ENCODE peak calls at places on chromosomes 16 and 17, in seven cellular contexts. Z is activated naive CD4-positive, alpha-beta T cell; O is iris pigment epithelial cell; D is skeletal muscle cell; V is PC-3; Y is NCI-H2171; W is activated B cell treated with CpG ODN at 0.5 μM for 24 hours. U is an unnamed sample.

GRCh38 chr16:19046062-19046461 is 21.4 kb upstream of the COQ7 start:
- DNase-seq in O (no peak), Z (no peak), Y (no peak), W (no peak), V (no peak), D (no peak), U (no peak)

GRCh38 chr17:76840884-76841775 is 27.1 kb upstream of the MGAT5B start:
- DNase-seq in O (no peak), W (no peak), D (no peak), Z (no peak), V (peak; percentile 25), Y (no peak), U (no peak)

GRCh38 chr17:81270279-81270678 is 24.8 kb downstream of the SLC38A10 start:
- DNase-seq in D (no peak), V (no peak), W (no peak), Y (no peak), Z (no peak), O (no peak), U (no peak)

GRCh38 chr17:14950216-14950615 is 314.9 kb downstream of the PMP22 start:
- DNase-seq in Z (no peak), W (no peak), Y (no peak), O (peak; percentile 59), V (no peak), D (no peak), U (no peak)

GRCh38 chr17:31491794-31492171 is 100.3 kb downstream of the RAB11FIP4 start:
- DNase-seq in D (no peak), Y (no peak), V (no peak), O (no peak), Z (no peak), W (peak; percentile 32), U (no peak)

GRCh38 chr17:32502013-32502412 is 15.2 kb downstream of the CDK5R1 start:
- DNase-seq in W (no peak), V (no peak), O (no peak), Z (no peak), D (no peak), Y (no peak), U (no peak)

GRCh38 chr16:24174504-24174903 is 81.6 kb upstream of the CACNG3 start:
- DNase-seq in W (no peak), Z (no peak), Y (no peak), O (no peak), V (no peak), D (no peak), U (no peak)

GRCh38 chr17:14833201-14833773 is 431.8 kb downstream of the PMP22 start:
- DNase-seq in W (no peak), Y (no peak), Z (no peak), D (peak; percentile 72), O (peak; percentile 89), V (no peak), U (no peak)

GRCh38 chr17:19290047-19290705 is 53.0 kb downstream of the EPN2 start:
- DNase-seq in Z (no peak), Y (no peak), W (no peak), V (no peak), D (no peak), O (no peak), U (no peak)

GRCh38 chr16:54342001-54342776 is 55.6 kb upstream of the IRX3 start:
- DNase-seq in V (no peak), Y (no peak), Z (no peak), D (peak; percentile 39), O (no peak), W (no peak), U (no peak)

GRCh38 chr17:72724375-72724774 is 368.1 kb downstream of the SLC39A11 start:
- DNase-seq in O (peak; percentile 40), W (no peak), D (no peak), Z (no peak), Y (no peak), V (peak; percentile 76), U (no peak)

GRCh38 chr17:40859536-40859935 is 7.5 kb downstream of the KRT12 start:
- DNase-seq in Z (no peak), V (no peak), W (no peak), O (no peak), Y (no peak), D (no peak), U (no peak)

GRCh38 chr16:53893731-53894435 is 189.9 kb downstream of the FTO start:
- DNase-seq in Y (no peak), D (peak; percentile 63), W (no peak), V (peak; percentile 68), Z (no peak), O (peak; percentile 87), U (no peak)

GRCh38 chr17:78014651-78015050 is 56.1 kb downstream of the TNRC6C start:
- DNase-seq in D (no peak), Z (no peak), V (no peak), W (no peak), O (no peak), Y (peak; percentile 37), U (no peak)

GRCh38 chr17:65677932-65678331 is 116.5 kb upstream of the AXIN2 start:
- DNase-seq in W (no peak), O (peak; percentile 60), Y (no peak), V (peak; percentile 74), Z (no peak), D (no peak), U (no peak)

GRCh38 chr17:34024303-34025178 is 230.5 kb upstream of the CCL2 start:
- DNase-seq in Z (no peak), D (no peak), Y (no peak), O (no peak), W (no peak), V (no peak), U (no peak)

GRCh38 chr17:76544123-76544915 is 4.5 kb downstream of the PRCD start:
- DNase-seq in O (no peak), V (no peak), D (no peak), W (no peak), Z (no peak), Y (peak; percentile 54), U (no peak)

GRCh38 chr17:4412933-4413831 is 20.6 kb upstream of the SPNS3 start:
- DNase-seq in D (peak; percentile 49), Y (peak; percentile 85), O (peak; percentile 84), V (peak; percentile 85), Z (peak; percentile 90), W (peak; percentile 89), U (peak; percentile 89)

GRCh38 chr17:76597156-76598003 is 11.7 kb upstream of the ST6GALNAC2 start:
- DNase-seq in D (no peak), Y (peak; percentile 98), Z (no peak), V (peak; percentile 42), O (no peak), W (no peak), U (no peak)

GRCh38 chr16:88593910-88594309 is 23.7 kb downstream of the ZC3H18 start:
- DNase-seq in O (no peak), D (no peak), V (no peak), Y (no peak), Z (no peak), W (no peak), U (no peak)

U was measured in activated CD4-positive, CD25-positive, alpha-beta regulatory T cell.